ENCODE peak calls at places on chromosomes 5 and 9, in six cellular contexts. L is left ventricle myocardium inferior, Z is heart right ventricle, N is D341Med, M is AG08395, K is left colon. H is an unnamed sample.

GRCh38 chr5:32197032-32197431 is 22.9 kb upstream of the GOLPH3 start:
- DNase-seq in L (no peak), N (no peak), Z (no peak), M (no peak), K (no peak), H (no peak)

GRCh38 chr9:127844821-127845359 is 9.6 kb downstream of the ENG start:
- DNase-seq in Z (peak), L (peak), K (no peak), M (no peak), N (no peak), H (no peak)

GRCh38 chr9:13705913-13706312 is 426.4 kb upstream of the MPDZ start:
- DNase-seq in M (peak), K (peak), L (peak), N (no peak), Z (peak), H (peak)

GRCh38 chr9:4207881-4208615 is 91.8 kb downstream of the GLIS3 start:
- DNase-seq in N (no peak), M (peak), Z (peak), K (no peak), L (no peak), H (no peak)

GRCh38 chr9:128429505-128430086 is 8.9 kb downstream of the CERCAM start:
- DNase-seq in K (no peak), M (no peak), L (no peak), Z (no peak), N (peak), H (no peak)

GRCh38 chr9:20621553-20622329 is 558 bp downstream of the MLLT3 start:
- DNase-seq in N (peak), L (peak), Z (peak), M (peak), K (peak), H (peak)

GRCh38 chr9:135474915-135475314 is 4.7 kb upstream of the PPP1R26 start:
- DNase-seq in L (no peak), Z (no peak), K (no peak), N (peak), M (no peak), H (no peak)

GRCh38 chr9:127816362-127816725 is 13.7 kb downstream of the FPGS start:
- DNase-seq in L (no peak), Z (no peak), N (no peak), K (no peak), M (no peak), H (no peak)

GRCh38 chr5:138276402-138277054 is 2.1 kb upstream of the GFRA3 start:
- DNase-seq in N (no peak), M (no peak), L (no peak), Z (no peak), K (no peak), H (no peak)

GRCh38 chr9:27933210-27934062 is 360.2 kb upstream of the C9orf72 start:
- DNase-seq in Z (no peak), L (no peak), K (no peak), M (no peak), N (no peak), H (no peak)

GRCh38 chr5:115840825-115841224 is 540 bp downstream of the ATG12 start:
- DNase-seq in N (no peak), M (no peak), K (no peak), L (no peak), Z (no peak), H (no peak)

GRCh38 chr5:73170522-73170921 is 2.5 kb upstream of the TMEM174 start:
- DNase-seq in L (no peak), K (no peak), Z (no peak), N (no peak), M (no peak), H (no peak)

GRCh38 chr9:19471737-19472648 is 63.2 kb downstream of the ACER2 start:
- DNase-seq in Z (peak), M (peak), N (peak), K (no peak), L (peak), H (peak)

GRCh38 chr5:59569608-59570334 is 323.8 kb downstream of the PDE4D start:
- DNase-seq in Z (no peak), M (no peak), N (no peak), K (no peak), L (no peak), H (no peak)

GRCh38 chr5:14706615-14707021 is 42.1 kb downstream of the OTULIN start:
- DNase-seq in N (no peak), L (no peak), K (no peak), Z (no peak), M (peak), H (no peak)

GRCh38 chr5:14143843-14144585 is 872 bp downstream of the TRIO start:
- DNase-seq in N (peak), M (no peak), Z (no peak), K (peak), L (peak), H (no peak)

GRCh38 chr9:124764774-124765438 is 6.2 kb downstream of the NR6A1 start:
- DNase-seq in Z (no peak), L (no peak), N (peak), M (no peak), K (no peak), H (no peak)

GRCh38 chr5:108739906-108740305 is 7.8 kb upstream of the FER start:
- DNase-seq in L (no peak), M (no peak), N (no peak), Z (no peak), K (no peak), H (no peak)

GRCh38 chr9:88256216-88256615 is 117.9 kb upstream of the SPATA31C2 start:
- DNase-seq in M (no peak), L (no peak), N (no peak), K (no peak), Z (no peak), H (no peak)

GRCh38 chr5:113059232-113059805 is 82.7 kb downstream of the DCP2 start:
- DNase-seq in K (no peak), M (peak), N (no peak), Z (peak), L (peak), H (peak)

GRCh38 chr9:135087489-135087791 is at the start of gene OLFM1:
- DNase-seq in Z (peak), M (peak), K (peak), L (peak), N (peak), H (peak)

GRCh38 chr5:91434348-91434747 is 51.2 kb upstream of the ARRDC3 start:
- DNase-seq in K (no peak), M (no peak), N (no peak), L (no peak), Z (no peak), H (no peak)